ENCODE peak calls at places on chromosomes 7 and 10, in seven cellular contexts. One of them, this sample, is unnamed.

GRCh38 chr10:79904671-79905321 is 44.1 kb downstream of the SFTPD start:
- DNase-seq in substantia nigra: peak
- DNase-seq in T-helper 9 cell: peak
- DNase-seq in HS-5: peak
- DNase-seq in NCI-H1436: peak
- DNase-seq in T1000: peak
- DNase-seq in astrocyte of the spinal cord: peak
- DNase-seq in this sample: no peak

GRCh38 chr10:36494386-36494785 is 631.0 kb upstream of the ANKRD30A start:
- DNase-seq in substantia nigra: no peak
- DNase-seq in T-helper 9 cell: no peak
- DNase-seq in HS-5: peak
- DNase-seq in NCI-H1436: no peak
- DNase-seq in T1000: no peak
- DNase-seq in astrocyte of the spinal cord: peak
- DNase-seq in this sample: no peak

GRCh38 chr10:4399571-4399970 is 426.4 kb upstream of the AKR1E2 start:
- DNase-seq in substantia nigra: no peak
- DNase-seq in T-helper 9 cell: no peak
- DNase-seq in HS-5: no peak
- DNase-seq in NCI-H1436: no peak
- DNase-seq in T1000: no peak
- DNase-seq in astrocyte of the spinal cord: no peak
- DNase-seq in this sample: no peak

GRCh38 chr10:87504307-87504666 is 406 bp upstream of the MINPP1 start:
- DNase-seq in substantia nigra: no peak
- DNase-seq in T-helper 9 cell: no peak
- DNase-seq in HS-5: no peak
- DNase-seq in NCI-H1436: no peak
- DNase-seq in T1000: no peak
- DNase-seq in astrocyte of the spinal cord: no peak
- DNase-seq in this sample: no peak

GRCh38 chr10:26480909-26481703 is 43.0 kb downstream of the APBB1IP start:
- DNase-seq in substantia nigra: peak
- DNase-seq in T-helper 9 cell: no peak
- DNase-seq in HS-5: no peak
- DNase-seq in NCI-H1436: no peak
- DNase-seq in T1000: no peak
- DNase-seq in astrocyte of the spinal cord: no peak
- DNase-seq in this sample: no peak

GRCh38 chr7:27122075-27122910 is 8.3 kb downstream of the HOXA4 start:
- DNase-seq in substantia nigra: no peak
- DNase-seq in T-helper 9 cell: no peak
- DNase-seq in HS-5: no peak
- DNase-seq in NCI-H1436: no peak
- DNase-seq in T1000: no peak
- DNase-seq in astrocyte of the spinal cord: no peak
- DNase-seq in this sample: no peak

GRCh38 chr10:117167346-117168134 is 29.5 kb upstream of the VAX1 start:
- DNase-seq in substantia nigra: no peak
- DNase-seq in T-helper 9 cell: no peak
- DNase-seq in HS-5: no peak
- DNase-seq in NCI-H1436: no peak
- DNase-seq in T1000: no peak
- DNase-seq in astrocyte of the spinal cord: no peak
- DNase-seq in this sample: no peak

GRCh38 chr7:124349443-124349842 is 316.6 kb upstream of the TMEM229A start:
- DNase-seq in substantia nigra: no peak
- DNase-seq in T-helper 9 cell: no peak
- DNase-seq in HS-5: no peak
- DNase-seq in NCI-H1436: no peak
- DNase-seq in T1000: peak
- DNase-seq in astrocyte of the spinal cord: no peak
- DNase-seq in this sample: no peak

GRCh38 chr7:50679218-50680007 is 103.3 kb downstream of the GRB10 start:
- DNase-seq in substantia nigra: no peak
- DNase-seq in T-helper 9 cell: no peak
- DNase-seq in HS-5: no peak
- DNase-seq in NCI-H1436: peak
- DNase-seq in T1000: no peak
- DNase-seq in astrocyte of the spinal cord: peak
- DNase-seq in this sample: no peak

GRCh38 chr10:95242581-95243317 is 48.1 kb downstream of the PDLIM1 start:
- DNase-seq in substantia nigra: peak
- DNase-seq in T-helper 9 cell: no peak
- DNase-seq in HS-5: peak
- DNase-seq in NCI-H1436: peak
- DNase-seq in T1000: peak
- DNase-seq in astrocyte of the spinal cord: peak
- DNase-seq in this sample: no peak

GRCh38 chr7:148501707-148502139 is 88.8 kb upstream of the C7orf33 start:
- DNase-seq in substantia nigra: no peak
- DNase-seq in T-helper 9 cell: no peak
- DNase-seq in HS-5: no peak
- DNase-seq in NCI-H1436: no peak
- DNase-seq in T1000: no peak
- DNase-seq in astrocyte of the spinal cord: peak
- DNase-seq in this sample: no peak

GRCh38 chr7:144437370-144438191 is 34.1 kb upstream of the NOBOX start:
- DNase-seq in substantia nigra: peak
- DNase-seq in T-helper 9 cell: peak
- DNase-seq in HS-5: no peak
- DNase-seq in NCI-H1436: peak
- DNase-seq in T1000: no peak
- DNase-seq in astrocyte of the spinal cord: peak
- DNase-seq in this sample: peak

GRCh38 chr10:33723181-33723580 is 388.7 kb upstream of the NRP1 start:
- DNase-seq in substantia nigra: no peak
- DNase-seq in T-helper 9 cell: no peak
- DNase-seq in HS-5: no peak
- DNase-seq in NCI-H1436: no peak
- DNase-seq in T1000: no peak
- DNase-seq in astrocyte of the spinal cord: no peak
- DNase-seq in this sample: no peak

GRCh38 chr10:119781498-119781897 is 55.6 kb downstream of the INPP5F start:
- DNase-seq in substantia nigra: no peak
- DNase-seq in T-helper 9 cell: no peak
- DNase-seq in HS-5: no peak
- DNase-seq in NCI-H1436: no peak
- DNase-seq in T1000: no peak
- DNase-seq in astrocyte of the spinal cord: no peak
- DNase-seq in this sample: no peak

GRCh38 chr10:24853661-24854060 is 98.7 kb downstream of the PRTFDC1 start:
- DNase-seq in substantia nigra: no peak
- DNase-seq in T-helper 9 cell: no peak
- DNase-seq in HS-5: no peak
- DNase-seq in NCI-H1436: no peak
- DNase-seq in T1000: no peak
- DNase-seq in astrocyte of the spinal cord: no peak
- DNase-seq in this sample: no peak

GRCh38 chr10:70954373-70954772 is 66.0 kb upstream of the PCBD1 start:
- DNase-seq in substantia nigra: no peak
- DNase-seq in T-helper 9 cell: no peak
- DNase-seq in HS-5: no peak
- DNase-seq in NCI-H1436: no peak
- DNase-seq in T1000: no peak
- DNase-seq in astrocyte of the spinal cord: no peak
- DNase-seq in this sample: no peak

GRCh38 chr7:66921396-66921917 is 432 bp downstream of the TMEM248 start:
- DNase-seq in substantia nigra: peak
- DNase-seq in T-helper 9 cell: peak
- DNase-seq in HS-5: no peak
- DNase-seq in NCI-H1436: no peak
- DNase-seq in T1000: no peak
- DNase-seq in astrocyte of the spinal cord: peak
- DNase-seq in this sample: peak

GRCh38 chr10:93334901-93335312 is 147.2 kb downstream of the MYOF start:
- DNase-seq in substantia nigra: no peak
- DNase-seq in T-helper 9 cell: no peak
- DNase-seq in HS-5: no peak
- DNase-seq in NCI-H1436: no peak
- DNase-seq in T1000: peak
- DNase-seq in astrocyte of the spinal cord: peak
- DNase-seq in this sample: no peak

GRCh38 chr10:92969151-92969550 is 91.4 kb upstream of the CYP26C1 start:
- DNase-seq in substantia nigra: no peak
- DNase-seq in T-helper 9 cell: no peak
- DNase-seq in HS-5: no peak
- DNase-seq in NCI-H1436: no peak
- DNase-seq in T1000: no peak
- DNase-seq in astrocyte of the spinal cord: no peak
- DNase-seq in this sample: no peak

GRCh38 chr7:128833148-128833938 is 3.1 kb downstream of the FLNC start:
- DNase-seq in substantia nigra: peak
- DNase-seq in T-helper 9 cell: no peak
- DNase-seq in HS-5: no peak
- DNase-seq in NCI-H1436: no peak
- DNase-seq in T1000: no peak
- DNase-seq in astrocyte of the spinal cord: peak
- DNase-seq in this sample: peak

GRCh38 chr10:12144538-12144937 is 15.1 kb downstream of the SEC61A2 start:
- DNase-seq in substantia nigra: no peak
- DNase-seq in T-helper 9 cell: no peak
- DNase-seq in HS-5: no peak
- DNase-seq in NCI-H1436: no peak
- DNase-seq in T1000: no peak
- DNase-seq in astrocyte of the spinal cord: no peak
- DNase-seq in this sample: no peak

GRCh38 chr7:134941185-134941900 is 45.0 kb upstream of the AGBL3 start:
- DNase-seq in substantia nigra: no peak
- DNase-seq in T-helper 9 cell: no peak
- DNase-seq in HS-5: peak
- DNase-seq in NCI-H1436: no peak
- DNase-seq in T1000: no peak
- DNase-seq in astrocyte of the spinal cord: peak
- DNase-seq in this sample: no peak

GRCh38 chr10:27719052-27719451 is 26.6 kb downstream of the MKX start:
- DNase-seq in substantia nigra: no peak
- DNase-seq in T-helper 9 cell: no peak
- DNase-seq in HS-5: no peak
- DNase-seq in NCI-H1436: no peak
- DNase-seq in T1000: no peak
- DNase-seq in astrocyte of the spinal cord: no peak
- DNase-seq in this sample: no peak

GRCh38 chr10:69403519-69403918 is 13.2 kb downstream of the TACR2 start:
- DNase-seq in substantia nigra: no peak
- DNase-seq in T-helper 9 cell: no peak
- DNase-seq in HS-5: no peak
- DNase-seq in NCI-H1436: no peak
- DNase-seq in T1000: no peak
- DNase-seq in astrocyte of the spinal cord: peak
- DNase-seq in this sample: no peak

GRCh38 chr7:43537765-43538403 is 45.0 kb upstream of the STK17A start:
- DNase-seq in substantia nigra: no peak
- DNase-seq in T-helper 9 cell: no peak
- DNase-seq in HS-5: no peak
- DNase-seq in NCI-H1436: no peak
- DNase-seq in T1000: no peak
- DNase-seq in astrocyte of the spinal cord: peak
- DNase-seq in this sample: no peak

GRCh38 chr7:13447637-13448036 is 541.8 kb downstream of the ETV1 start:
- DNase-seq in substantia nigra: no peak
- DNase-seq in T-helper 9 cell: no peak
- DNase-seq in HS-5: no peak
- DNase-seq in NCI-H1436: no peak
- DNase-seq in T1000: no peak
- DNase-seq in astrocyte of the spinal cord: no peak
- DNase-seq in this sample: no peak

GRCh38 chr10:65346466-65346865 is 1579.4 kb upstream of the LRRTM3 start:
- DNase-seq in substantia nigra: no peak
- DNase-seq in T-helper 9 cell: no peak
- DNase-seq in HS-5: no peak
- DNase-seq in NCI-H1436: no peak
- DNase-seq in T1000: no peak
- DNase-seq in astrocyte of the spinal cord: no peak
- DNase-seq in this sample: no peak

GRCh38 chr10:27646604-27647191 is 98.9 kb downstream of the MKX start:
- DNase-seq in substantia nigra: no peak
- DNase-seq in T-helper 9 cell: no peak
- DNase-seq in HS-5: no peak
- DNase-seq in NCI-H1436: no peak
- DNase-seq in T1000: no peak
- DNase-seq in astrocyte of the spinal cord: no peak
- DNase-seq in this sample: no peak

GRCh38 chr7:100585511-100586265 is at the start of gene LRCH4:
- DNase-seq in substantia nigra: no peak
- DNase-seq in T-helper 9 cell: peak
- DNase-seq in HS-5: no peak
- DNase-seq in NCI-H1436: no peak
- DNase-seq in T1000: no peak
- DNase-seq in astrocyte of the spinal cord: no peak
- DNase-seq in this sample: no peak

GRCh38 chr7:43906327-43907010 is at the start of gene URGCP:
- DNase-seq in substantia nigra: peak
- DNase-seq in T-helper 9 cell: peak
- DNase-seq in HS-5: no peak
- DNase-seq in NCI-H1436: peak
- DNase-seq in T1000: no peak
- DNase-seq in astrocyte of the spinal cord: peak
- DNase-seq in this sample: no peak

GRCh38 chr10:2949948-2950354 is 117.4 kb upstream of the PFKP start:
- DNase-seq in substantia nigra: no peak
- DNase-seq in T-helper 9 cell: no peak
- DNase-seq in HS-5: peak
- DNase-seq in NCI-H1436: peak
- DNase-seq in T1000: no peak
- DNase-seq in astrocyte of the spinal cord: peak
- DNase-seq in this sample: no peak

GRCh38 chr10:124866812-124867211 is 65.2 kb downstream of the ABRAXAS2 start:
- DNase-seq in substantia nigra: no peak
- DNase-seq in T-helper 9 cell: no peak
- DNase-seq in HS-5: no peak
- DNase-seq in NCI-H1436: no peak
- DNase-seq in T1000: no peak
- DNase-seq in astrocyte of the spinal cord: no peak
- DNase-seq in this sample: no peak

GRCh38 chr7:151245360-151246160 is 2.9 kb downstream of the SMARCD3 start:
- DNase-seq in substantia nigra: no peak
- DNase-seq in T-helper 9 cell: peak
- DNase-seq in HS-5: no peak
- DNase-seq in NCI-H1436: peak
- DNase-seq in T1000: no peak
- DNase-seq in astrocyte of the spinal cord: no peak
- DNase-seq in this sample: no peak

GRCh38 chr10:127906548-127907377 is at the start of gene PTPRE:
- DNase-seq in substantia nigra: peak
- DNase-seq in T-helper 9 cell: peak
- DNase-seq in HS-5: no peak
- DNase-seq in NCI-H1436: no peak
- DNase-seq in T1000: no peak
- DNase-seq in astrocyte of the spinal cord: peak
- DNase-seq in this sample: peak

GRCh38 chr7:141701489-141702046 is 398 bp downstream of the DENND11 start:
- DNase-seq in substantia nigra: peak
- DNase-seq in T-helper 9 cell: peak
- DNase-seq in HS-5: no peak
- DNase-seq in NCI-H1436: peak
- DNase-seq in T1000: no peak
- DNase-seq in astrocyte of the spinal cord: no peak
- DNase-seq in this sample: no peak

GRCh38 chr10:125149278-125150047 is 10.9 kb downstream of the CTBP2 start:
- DNase-seq in substantia nigra: no peak
- DNase-seq in T-helper 9 cell: no peak
- DNase-seq in HS-5: no peak
- DNase-seq in NCI-H1436: peak
- DNase-seq in T1000: no peak
- DNase-seq in astrocyte of the spinal cord: peak
- DNase-seq in this sample: no peak

GRCh38 chr10:97078280-97079156 is 107.2 kb downstream of the SLIT1 start:
- DNase-seq in substantia nigra: no peak
- DNase-seq in T-helper 9 cell: no peak
- DNase-seq in HS-5: no peak
- DNase-seq in NCI-H1436: no peak
- DNase-seq in T1000: no peak
- DNase-seq in astrocyte of the spinal cord: no peak
- DNase-seq in this sample: no peak

GRCh38 chr10:47457826-47458225 is 26.1 kb downstream of the ANXA8 start:
- DNase-seq in substantia nigra: no peak
- DNase-seq in T-helper 9 cell: no peak
- DNase-seq in HS-5: no peak
- DNase-seq in NCI-H1436: no peak
- DNase-seq in T1000: no peak
- DNase-seq in astrocyte of the spinal cord: no peak
- DNase-seq in this sample: no peak

This sample was measured in amygdala.